ENCODE peak calls at places on chromosomes 5 and 9, in eight cellular contexts. N is thyroid gland; R is GM23248; Y is mammary epithelial cell; M is Karpas-422; F is naive thymus-derived CD4-positive, alpha-beta T cell; J is breast epithelium; X is body of pancreas. I is an unnamed sample.

GRCh38 chr9:34262971-34263370 is 66.1 kb downstream of the KIF24 start:
- DNase-seq in N (no peak), R (no peak), Y (no peak), M (no peak), F (no peak), J (no peak), X (no peak), I (no peak)

GRCh38 chr9:94912700-94913249 is 186.3 kb downstream of the AOPEP start:
- DNase-seq in N (no peak), R (peak; percentile 89), Y (peak; percentile 67), M (no peak), F (no peak), J (no peak), X (no peak), I (no peak)

GRCh38 chr5:157941616-157942015 is 82.7 kb upstream of the CLINT1 start:
- DNase-seq in N (no peak), R (no peak), Y (no peak), M (no peak), F (no peak), J (no peak), X (no peak), I (no peak)

GRCh38 chr5:56105511-56106372 is 111.0 kb upstream of the IL6ST start:
- DNase-seq in N (no peak), R (peak; percentile 1), Y (no peak), M (no peak), F (no peak), J (no peak), X (no peak), I (no peak)

GRCh38 chr9:94703488-94704140 is 22.9 kb upstream of the AOPEP start:
- DNase-seq in N (no peak), R (no peak), Y (no peak), M (no peak), F (no peak), J (no peak), X (no peak), I (no peak)

GRCh38 chr5:128645582-128645981 is 107.5 kb upstream of the FBN2 start:
- DNase-seq in N (no peak), R (peak; percentile 49), Y (no peak), M (no peak), F (no peak), J (no peak), X (no peak), I (no peak)

GRCh38 chr9:114459464-114459863 is 45.8 kb downstream of the WHRN start:
- DNase-seq in N (no peak), R (no peak), Y (no peak), M (no peak), F (no peak), J (no peak), X (no peak), I (no peak)

GRCh38 chr9:115957571-115957970 is 196.0 kb upstream of the PAPPA start:
- DNase-seq in N (no peak), R (peak; percentile 6), Y (no peak), M (no peak), F (no peak), J (no peak), X (no peak), I (no peak)

GRCh38 chr9:18255158-18255629 is 218.8 kb upstream of the ADAMTSL1 start:
- DNase-seq in N (peak; percentile 88), R (peak; percentile 89), Y (peak; percentile 55), M (peak; percentile 89), F (peak; percentile 69), J (peak; percentile 80), X (peak; percentile 75), I (peak; percentile 6)

GRCh38 chr5:175494271-175495183 is 16.2 kb downstream of the SFXN1 start:
- DNase-seq in N (no peak), R (no peak), Y (peak; percentile 14), M (no peak), F (no peak), J (no peak), X (no peak), I (no peak)

GRCh38 chr5:107456281-107456715 is 214.4 kb downstream of the EFNA5 start:
- DNase-seq in N (no peak), R (no peak), Y (peak; percentile 89), M (no peak), F (no peak), J (no peak), X (no peak), I (no peak)

GRCh38 chr9:124373386-124373785 is 41.9 kb downstream of the PSMB7 start:
- DNase-seq in N (no peak), R (no peak), Y (no peak), M (no peak), F (no peak), J (no peak), X (no peak), I (no peak)

GRCh38 chr9:38227061-38227540 is 158.1 kb upstream of the SHB start:
- DNase-seq in N (peak; percentile 57), R (peak; percentile 83), Y (peak; percentile 95), M (peak; percentile 89), F (peak; percentile 73), J (peak; percentile 90), X (peak; percentile 71), I (no peak)

GRCh38 chr5:69517763-69518212 is 25.2 kb downstream of the OCLN start:
- DNase-seq in N (no peak), R (no peak), Y (peak; percentile 90), M (no peak), F (no peak), J (no peak), X (no peak), I (no peak)

GRCh38 chr9:90851444-90851843 is 49.8 kb downstream of the SYK start:
- DNase-seq in N (no peak), R (no peak), Y (no peak), M (peak; percentile 54), F (no peak), J (no peak), X (no peak), I (no peak)

GRCh38 chr5:142931896-142932686 is 161.9 kb downstream of the ARHGAP26 start:
- DNase-seq in N (no peak), R (no peak), Y (no peak), M (no peak), F (no peak), J (no peak), X (no peak), I (no peak)

GRCh38 chr5:132905938-132906337 is 32.5 kb downstream of the LEAP2 start:
- DNase-seq in N (no peak), R (no peak), Y (peak; percentile 24), M (no peak), F (no peak), J (no peak), X (no peak), I (no peak)

DNA sequence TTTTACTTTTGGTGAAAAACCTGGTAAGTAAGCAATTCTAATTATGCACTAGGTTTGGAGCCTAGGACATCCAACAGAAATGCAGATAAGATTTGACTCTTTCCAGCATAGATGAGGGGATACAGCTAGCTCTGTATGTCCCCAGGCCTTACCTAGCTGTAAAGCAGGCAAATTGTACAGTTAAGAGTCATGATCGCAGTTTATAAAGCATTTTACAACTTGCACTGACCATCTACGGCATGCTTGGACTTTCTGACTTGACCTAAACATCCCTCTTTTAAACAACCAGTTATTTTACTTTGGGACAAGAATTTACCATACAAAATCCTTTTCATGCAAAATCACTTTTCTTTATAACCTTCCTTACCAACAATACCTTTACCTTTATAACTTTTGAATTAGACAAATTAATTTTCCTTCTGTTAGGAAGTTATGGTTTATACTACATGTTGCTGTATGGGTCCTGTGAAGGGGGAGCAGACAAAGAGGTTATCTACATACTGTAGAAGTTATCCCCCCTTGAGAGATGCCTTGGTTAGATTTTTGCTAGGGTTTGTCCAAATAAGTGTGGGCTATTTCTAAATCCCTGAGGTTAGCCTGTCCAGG is 36.8 kb downstream of the FGD3 start:
- DNase-seq in N (no peak), R (no peak), Y (peak; percentile 31), M (peak; percentile 57), F (no peak), J (no peak), X (no peak), I (no peak)
- H3K9me3 ChIP-seq in N (no peaks in the 10 kb centered on the region), R (no peaks in the 10 kb centered on the region), Y (peaks cover 22% of the 10 kb centered on the region), M (peaks cover 11% of the 10 kb centered on the region), F (no peaks in the 10 kb centered on the region), J (peaks cover 14% of the 10 kb centered on the region), X (no peaks in the 10 kb centered on the region), I (no peaks in the 10 kb centered on the region)

DNA sequence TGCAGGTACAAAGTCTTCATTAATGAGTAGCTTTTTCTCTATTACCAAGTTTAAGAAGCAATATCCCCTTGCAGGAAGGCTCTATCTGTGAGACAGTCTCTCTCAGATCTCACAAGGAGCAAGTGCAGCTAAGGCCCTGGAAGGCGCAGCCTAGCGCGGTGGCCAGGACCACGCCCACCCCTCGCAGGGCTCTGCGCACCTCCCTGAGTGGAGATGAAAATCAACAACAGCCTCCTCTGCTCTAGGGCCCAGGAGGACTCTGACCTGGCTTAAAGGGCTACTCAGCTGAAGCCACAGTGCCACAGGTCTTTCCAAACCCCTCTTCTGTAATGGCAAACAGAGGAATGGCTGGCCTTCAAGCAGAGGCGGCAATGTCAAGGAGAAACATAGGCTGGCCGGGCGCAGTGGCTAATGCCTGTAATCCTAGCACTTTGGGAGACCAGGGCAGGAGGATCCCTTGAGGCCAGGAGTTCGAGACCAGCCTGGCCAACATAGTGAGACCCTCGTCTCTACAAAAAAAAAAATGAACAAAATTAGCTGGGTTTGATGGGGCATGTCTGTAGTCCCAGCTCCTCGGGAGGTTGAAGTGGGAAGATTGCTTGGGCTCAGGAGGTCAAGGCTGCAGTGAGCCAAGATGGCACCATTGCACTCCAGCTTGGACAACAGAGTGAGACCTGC is 11.9 kb downstream of the SEC16A start:
- DNase-seq in N (no peak), R (no peak), Y (no peak), M (no peak), F (no peak), J (no peak), X (no peak), I (no peak)
- H3K27ac ChIP-seq in N (no peak overlapping the region), R (no peak overlapping the region), Y (no peak overlapping the region), M (no peak overlapping the region), F (no peak overlapping the region), J (no peak overlapping the region), X (no peak overlapping the region), I (no peak overlapping the region)

GRCh38 chr5:160467555-160468418 is 46.1 kb downstream of the PTTG1 start:
- DNase-seq in N (peak; percentile 61), R (peak; percentile 67), Y (peak; percentile 78), M (no peak), F (peak; percentile 46), J (no peak), X (peak; percentile 69), I (peak; percentile 71)
- H3K4me3 ChIP-seq in N (no peak overlapping the region), R (peak overlapping the region; percentile 63), Y (no peak overlapping the region), M (no peak overlapping the region), F (peak overlapping the region; percentile 69), J (peak overlapping the region; percentile 56), X (no peak overlapping the region), I (peak overlapping the region; percentile 63)

DNA sequence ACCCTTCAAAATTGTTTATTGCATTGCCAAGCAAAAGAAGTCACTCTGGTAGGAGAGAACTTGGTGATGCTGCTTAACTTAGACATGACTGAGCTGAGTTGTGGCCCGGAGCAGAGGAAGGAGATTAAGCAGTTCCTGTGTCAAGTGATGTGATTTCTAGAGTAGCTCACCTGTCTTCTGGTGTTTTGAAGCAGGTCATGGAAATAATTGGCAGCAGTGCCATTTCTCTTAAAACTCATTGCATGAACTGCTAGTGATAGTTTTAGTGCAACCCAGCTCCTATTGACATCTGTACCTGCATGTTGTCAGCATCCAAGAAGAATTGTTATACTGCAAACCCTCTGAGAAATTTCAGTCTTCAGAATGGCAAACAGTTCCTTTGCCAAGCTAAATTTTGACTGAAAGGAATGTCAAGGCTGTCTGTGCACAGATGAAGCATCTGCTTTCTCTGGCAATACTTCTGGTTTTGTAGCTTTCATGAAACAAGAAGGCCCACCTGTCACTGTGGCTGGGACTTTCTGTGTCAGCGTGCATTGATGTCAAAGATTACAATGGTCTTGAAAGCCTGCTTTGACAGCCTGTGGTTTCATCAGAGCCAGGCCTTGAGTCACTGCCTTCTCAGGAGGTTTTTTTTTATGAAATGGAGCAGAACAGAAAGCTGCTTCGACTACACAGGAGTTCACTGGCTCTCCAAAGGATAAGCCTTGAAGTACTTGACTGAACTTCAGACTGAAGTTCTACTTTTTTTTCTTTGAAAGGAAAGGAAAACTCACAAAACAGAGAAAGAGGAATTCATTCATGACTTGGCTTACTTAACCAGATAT is 90.6 kb downstream of the RALGPS1 start:
- DNase-seq in N (peak; percentile 76), R (peak; percentile 57), Y (peak; percentile 45), M (no peak), F (peak; percentile 46), J (no peak), X (no peak), I (peak; percentile 40)
- H3K9me3 ChIP-seq in N (no peaks in the 10 kb centered on the region), R (no peaks in the 10 kb centered on the region), Y (no peaks in the 10 kb centered on the region), M (no peaks in the 10 kb centered on the region), F (no peaks in the 10 kb centered on the region), J (no peaks in the 10 kb centered on the region), X (no peaks in the 10 kb centered on the region), I (no peaks in the 10 kb centered on the region)

I was measured in effector memory CD4-positive, alpha-beta T cell.